ENCODE peak calls at places on chromosomes 12 and 14, in six cellular contexts. One of them, this sample, is unnamed.

GRCh38 chr12:718756-719138 is 33.6 kb upstream of the WNK1 start:
- DNase-seq in uterus: no peak
- DNase-seq in right lobe of liver: no peak
- DNase-seq in A549: no peak
- DNase-seq in Peyer's patch: no peak
- DNase-seq in H1: no peak
- DNase-seq in this sample: no peak

GRCh38 chr12:99529966-99530365 is 117.6 kb upstream of the GARIN6 start:
- DNase-seq in A549: no peak
- DNase-seq in uterus: no peak
- DNase-seq in H1: no peak
- DNase-seq in Peyer's patch: no peak
- DNase-seq in right lobe of liver: no peak
- DNase-seq in this sample: no peak

GRCh38 chr14:56884617-56885016 is 74.3 kb upstream of the OTX2 start:
- DNase-seq in uterus: no peak
- DNase-seq in Peyer's patch: no peak
- DNase-seq in H1: no peak
- DNase-seq in A549: no peak
- DNase-seq in right lobe of liver: no peak
- DNase-seq in this sample: no peak

GRCh38 chr12:88909510-88909909 is 329.2 kb upstream of the KITLG start:
- DNase-seq in Peyer's patch: no peak
- DNase-seq in H1: no peak
- DNase-seq in A549: no peak
- DNase-seq in uterus: no peak
- DNase-seq in right lobe of liver: no peak
- DNase-seq in this sample: no peak

GRCh38 chr14:88129306-88130056 is 124.5 kb downstream of the GPR65 start:
- DNase-seq in right lobe of liver: no peak
- DNase-seq in A549: peak
- DNase-seq in Peyer's patch: no peak
- DNase-seq in uterus: no peak
- DNase-seq in H1: no peak
- DNase-seq in this sample: no peak

GRCh38 chr14:44565968-44566367 is 58.9 kb upstream of the FSCB start:
- DNase-seq in H1: no peak
- DNase-seq in right lobe of liver: no peak
- DNase-seq in Peyer's patch: no peak
- DNase-seq in uterus: no peak
- DNase-seq in A549: no peak
- DNase-seq in this sample: no peak

GRCh38 chr14:70920608-70921007 is 13.3 kb downstream of the PCNX1 start:
- DNase-seq in right lobe of liver: no peak
- DNase-seq in Peyer's patch: no peak
- DNase-seq in A549: no peak
- DNase-seq in uterus: no peak
- DNase-seq in H1: no peak
- DNase-seq in this sample: no peak

GRCh38 chr12:50187084-50187900 is 20.1 kb upstream of the CERS5 start:
- DNase-seq in uterus: no peak
- DNase-seq in H1: no peak
- DNase-seq in right lobe of liver: no peak
- DNase-seq in Peyer's patch: no peak
- DNase-seq in A549: no peak
- DNase-seq in this sample: no peak

GRCh38 chr12:6884539-6884938 is 11.4 kb upstream of the SPSB2 start:
- DNase-seq in Peyer's patch: no peak
- DNase-seq in A549: no peak
- DNase-seq in right lobe of liver: no peak
- DNase-seq in H1: no peak
- DNase-seq in uterus: no peak
- DNase-seq in this sample: no peak

GRCh38 chr12:29103539-29103974 is 45.5 kb upstream of the FAR2 start:
- DNase-seq in uterus: no peak
- DNase-seq in Peyer's patch: peak
- DNase-seq in H1: no peak
- DNase-seq in A549: no peak
- DNase-seq in right lobe of liver: no peak
- DNase-seq in this sample: no peak

GRCh38 chr14:104121142-104121541 is 17.2 kb upstream of the KIF26A start:
- DNase-seq in uterus: no peak
- DNase-seq in right lobe of liver: peak
- DNase-seq in Peyer's patch: no peak
- DNase-seq in H1: no peak
- DNase-seq in A549: no peak
- DNase-seq in this sample: no peak

GRCh38 chr12:31803306-31804184 is 74.7 kb upstream of the AMN1 start:
- DNase-seq in uterus: no peak
- DNase-seq in right lobe of liver: no peak
- DNase-seq in A549: no peak
- DNase-seq in H1: no peak
- DNase-seq in Peyer's patch: no peak
- DNase-seq in this sample: no peak

GRCh38 chr14:61573748-61574513 is 121.4 kb upstream of the HIF1A start:
- DNase-seq in uterus: no peak
- DNase-seq in A549: no peak
- DNase-seq in right lobe of liver: no peak
- DNase-seq in Peyer's patch: no peak
- DNase-seq in H1: no peak
- DNase-seq in this sample: no peak

GRCh38 chr12:30546121-30546520 is 149.5 kb downstream of the IPO8 start:
- DNase-seq in uterus: no peak
- DNase-seq in right lobe of liver: no peak
- DNase-seq in Peyer's patch: no peak
- DNase-seq in H1: no peak
- DNase-seq in A549: peak
- DNase-seq in this sample: no peak

GRCh38 chr12:178715-179109 is 35.2 kb downstream of the SLC6A12 start:
- DNase-seq in right lobe of liver: no peak
- DNase-seq in uterus: no peak
- DNase-seq in H1: no peak
- DNase-seq in A549: no peak
- DNase-seq in Peyer's patch: no peak
- DNase-seq in this sample: no peak

GRCh38 chr14:26389646-26390508 is 208.0 kb downstream of the NOVA1 start:
- DNase-seq in A549: no peak
- DNase-seq in Peyer's patch: no peak
- DNase-seq in uterus: peak
- DNase-seq in H1: no peak
- DNase-seq in right lobe of liver: no peak
- DNase-seq in this sample: no peak

GRCh38 chr12:94621662-94622359 is 28.5 kb downstream of the TMCC3 start:
- DNase-seq in Peyer's patch: peak
- DNase-seq in A549: no peak
- DNase-seq in right lobe of liver: no peak
- DNase-seq in H1: no peak
- DNase-seq in uterus: no peak
- DNase-seq in this sample: no peak

GRCh38 chr12:92759634-92760268 is 57.0 kb downstream of the PLEKHG7 start:
- DNase-seq in Peyer's patch: no peak
- DNase-seq in A549: peak
- DNase-seq in right lobe of liver: no peak
- DNase-seq in uterus: no peak
- DNase-seq in H1: no peak
- DNase-seq in this sample: no peak

GRCh38 chr12:14138495-14138894 is 157.1 kb upstream of the GRIN2B start:
- DNase-seq in uterus: no peak
- DNase-seq in right lobe of liver: no peak
- DNase-seq in H1: peak
- DNase-seq in Peyer's patch: no peak
- DNase-seq in A549: peak
- DNase-seq in this sample: no peak

GRCh38 chr12:65584041-65584440 is 240.2 kb upstream of the HMGA2 start:
- DNase-seq in A549: no peak
- DNase-seq in right lobe of liver: no peak
- DNase-seq in uterus: no peak
- DNase-seq in Peyer's patch: no peak
- DNase-seq in H1: no peak
- DNase-seq in this sample: no peak

GRCh38 chr14:30885840-30886740 is 11.7 kb downstream of the COCH start:
- DNase-seq in uterus: no peak
- DNase-seq in A549: no peak
- DNase-seq in right lobe of liver: no peak
- DNase-seq in Peyer's patch: no peak
- DNase-seq in H1: no peak
- DNase-seq in this sample: no peak

GRCh38 chr12:124713436-124714082 is 146.1 kb upstream of the NCOR2 start:
- DNase-seq in A549: no peak
- DNase-seq in right lobe of liver: no peak
- DNase-seq in H1: no peak
- DNase-seq in Peyer's patch: peak
- DNase-seq in uterus: no peak
- DNase-seq in this sample: no peak

DNA sequence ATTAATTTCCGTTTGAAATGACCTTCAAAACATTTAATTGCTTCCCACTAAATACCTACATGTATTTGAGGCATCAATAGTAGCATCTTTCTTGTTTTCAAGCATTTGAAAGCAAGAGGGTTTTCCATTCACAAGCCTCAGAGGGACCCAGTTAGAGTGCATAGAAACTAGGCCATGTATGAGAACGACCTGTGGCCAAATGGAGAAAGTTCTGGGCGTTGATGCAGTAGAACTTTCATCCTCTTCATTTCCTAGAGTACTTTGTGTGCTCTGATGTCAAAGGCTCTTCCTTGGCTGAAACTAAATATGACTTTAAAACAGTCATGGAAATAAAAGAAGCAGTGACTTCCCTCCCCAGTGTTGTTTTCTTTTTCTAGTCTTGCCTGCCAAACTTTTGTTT is 946 bp upstream of the DHRS7 start:
- DNase-seq in A549: no peak
- DNase-seq in right lobe of liver: no peak
- DNase-seq in H1: no peak
- DNase-seq in uterus: no peak
- DNase-seq in Peyer's patch: no peak
- DNase-seq in this sample: no peak
- TF ChIP-seq POLR2A in A549: no peak
- TF ChIP-seq POLR2A in right lobe of liver: no peak
- TF ChIP-seq POLR2A in H1: no peak
- TF ChIP-seq POLR2A in uterus: no peak
- TF ChIP-seq POLR2A in Peyer's patch: no peak
- TF ChIP-seq POLR2A in this sample: no peak

DNA sequence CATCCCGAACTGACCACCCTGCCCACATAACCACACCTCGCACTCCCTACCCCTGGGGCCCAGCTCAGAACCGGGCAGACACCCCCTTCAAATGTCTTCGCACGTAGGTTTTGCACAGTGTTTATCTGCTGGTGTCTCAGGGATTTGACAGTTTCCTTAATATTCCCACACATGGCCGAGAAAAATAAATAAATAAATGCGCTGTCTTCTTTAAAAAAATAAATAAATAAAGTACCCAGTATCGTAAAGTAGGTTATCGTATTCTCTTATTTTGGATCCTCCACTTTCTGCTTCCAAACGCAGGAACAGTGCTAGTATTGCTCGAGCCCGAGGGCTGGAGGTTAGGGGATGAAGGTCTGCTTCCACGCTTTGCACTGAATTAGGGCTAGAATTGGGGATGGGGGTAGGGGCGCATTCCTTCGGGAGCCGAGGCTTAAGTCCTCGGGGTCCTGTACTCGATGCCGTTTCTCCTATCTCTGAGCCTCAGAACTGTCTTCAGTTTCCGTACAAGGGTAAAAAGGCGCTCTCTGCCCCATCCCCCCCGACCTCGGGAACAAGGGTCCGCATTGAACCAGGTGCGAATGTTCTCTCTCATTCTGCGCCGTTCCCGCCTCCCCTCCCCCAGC is 719 bp upstream of the FOS start:
- DNase-seq in A549: no peak
- DNase-seq in uterus: no peak
- DNase-seq in H1: no peak
- DNase-seq in Peyer's patch: no peak
- DNase-seq in right lobe of liver: no peak
- DNase-seq in this sample: no peak
- H3K4me3 ChIP-seq in A549: peak
- H3K4me3 ChIP-seq in uterus: peak
- H3K4me3 ChIP-seq in H1: peak
- H3K4me3 ChIP-seq in Peyer's patch: peak
- H3K4me3 ChIP-seq in right lobe of liver: peak
- H3K4me3 ChIP-seq in this sample: peak

GRCh38 chr12:122023339-122024131 is 1.9 kb downstream of the BCL7A start:
- DNase-seq in uterus: peak
- DNase-seq in H1: peak
- DNase-seq in Peyer's patch: peak
- DNase-seq in A549: peak
- DNase-seq in right lobe of liver: peak
- DNase-seq in this sample: no peak
- TF ChIP-seq POLR2A in uterus: peak
- TF ChIP-seq POLR2A in H1: no peak
- TF ChIP-seq POLR2A in Peyer's patch: no peak
- TF ChIP-seq POLR2A in A549: no peak
- TF ChIP-seq POLR2A in right lobe of liver: peak
- TF ChIP-seq POLR2A in this sample: no peak

DNA sequence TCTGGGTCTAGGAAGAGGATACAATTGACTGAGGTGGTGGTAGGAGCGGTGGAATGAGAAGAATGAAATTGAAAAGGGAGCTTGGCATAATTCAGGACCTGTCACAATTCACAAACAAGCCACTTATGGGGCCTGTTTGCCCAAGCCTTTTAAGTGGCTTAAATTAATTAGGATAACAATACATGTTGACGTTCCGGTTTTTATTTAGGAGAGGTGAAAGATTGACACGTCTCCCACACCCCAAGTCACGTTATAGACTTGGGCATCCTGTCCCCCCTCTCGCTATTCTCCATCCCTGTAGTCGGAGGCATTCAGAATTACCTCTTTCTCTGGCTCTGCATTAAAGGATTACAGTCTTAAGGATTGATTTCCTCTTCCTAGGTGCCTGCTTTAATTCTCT is 954 bp upstream of the CALCOCO1 start:
- DNase-seq in Peyer's patch: no peak
- DNase-seq in uterus: no peak
- DNase-seq in right lobe of liver: no peak
- DNase-seq in A549: no peak
- DNase-seq in H1: no peak
- DNase-seq in this sample: no peak
- H3K4me3 ChIP-seq in Peyer's patch: peak
- H3K4me3 ChIP-seq in uterus: no peak
- H3K4me3 ChIP-seq in right lobe of liver: peak
- H3K4me3 ChIP-seq in A549: peak
- H3K4me3 ChIP-seq in H1: peak
- H3K4me3 ChIP-seq in this sample: peak

GRCh38 chr12:109899783-109900751 is at the start of gene TCHP:
- DNase-seq in H1: peak
- DNase-seq in Peyer's patch: peak
- DNase-seq in A549: peak
- DNase-seq in uterus: peak
- DNase-seq in right lobe of liver: peak
- DNase-seq in this sample: no peak
- TF ChIP-seq POLR2A in H1: no peak
- TF ChIP-seq POLR2A in Peyer's patch: peak
- TF ChIP-seq POLR2A in A549: peak
- TF ChIP-seq POLR2A in uterus: no peak
- TF ChIP-seq POLR2A in right lobe of liver: peak
- TF ChIP-seq POLR2A in this sample: no peak

DNA sequence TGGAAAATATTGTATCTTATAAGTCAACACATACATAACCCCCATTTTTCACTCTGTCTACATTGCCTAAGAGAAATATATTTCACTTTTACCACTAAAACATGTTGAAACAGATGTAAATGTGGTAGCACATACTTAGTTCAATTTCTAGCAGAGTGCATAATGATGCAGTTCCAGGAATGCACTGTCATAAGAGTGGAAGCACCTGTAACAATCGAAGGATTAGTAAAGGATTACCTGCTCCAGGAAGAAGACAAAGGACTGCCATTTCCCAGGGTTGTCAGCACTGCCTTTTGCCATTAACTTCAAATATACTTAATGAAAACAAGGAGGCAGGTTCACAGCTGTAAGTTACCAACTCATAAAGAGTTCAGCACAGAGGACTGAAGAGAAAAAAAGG is 24.6 kb downstream of the DAD1 start:
- DNase-seq in Peyer's patch: no peak
- DNase-seq in A549: no peak
- DNase-seq in H1: no peak
- DNase-seq in uterus: no peak
- DNase-seq in right lobe of liver: no peak
- DNase-seq in this sample: no peak
- H3K4me3 ChIP-seq in Peyer's patch: no peak
- H3K4me3 ChIP-seq in A549: no peak
- H3K4me3 ChIP-seq in H1: no peak
- H3K4me3 ChIP-seq in uterus: no peak
- H3K4me3 ChIP-seq in right lobe of liver: no peak
- H3K4me3 ChIP-seq in this sample: no peak